ENCODE peak calls at places on chromosomes 7 and 10, in five cellular contexts. Q, S, B, X and O are unnamed samples.

GRCh38 chr10:79982486-79982800 is 33.5 kb upstream of the SFTPD start:
- DNase-seq in Q (no peak), B (no peak), X (no peak), S (no peak), O (no peak)

GRCh38 chr7:82319674-82320118 is 123.9 kb downstream of the CACNA2D1 start:
- DNase-seq in B (no peak), X (peak), S (peak), Q (no peak), O (peak)

GRCh38 chr7:151599401-151600227 is 79.9 kb upstream of the RHEB start:
- DNase-seq in S (peak), X (no peak), Q (no peak), B (no peak), O (no peak)

GRCh38 chr7:47536705-47537611 is 45.0 kb downstream of the TNS3 start:
- DNase-seq in X (no peak), S (peak), Q (no peak), B (no peak), O (no peak)

GRCh38 chr10:44419790-44420549 is 35.1 kb upstream of the CXCL12 start:
- DNase-seq in X (no peak), Q (no peak), S (no peak), B (no peak), O (no peak)

GRCh38 chr7:48083114-48083830 is 5.8 kb upstream of the UPP1 start:
- DNase-seq in X (no peak), S (no peak), B (no peak), Q (no peak), O (no peak)

GRCh38 chr7:84701524-84702306 is 485.1 kb downstream of the SEMA3D start:
- DNase-seq in B (no peak), Q (no peak), X (no peak), S (peak), O (no peak)

GRCh38 chr10:94274142-94274787 is 88.5 kb downstream of the NOC3L start:
- DNase-seq in X (no peak), Q (no peak), S (no peak), B (no peak), O (no peak)

GRCh38 chr7:8126768-8127167 is 135.2 kb downstream of the ICA1 start:
- DNase-seq in S (no peak), X (no peak), B (no peak), Q (no peak), O (no peak)

GRCh38 chr7:132536646-132537395 is 39.4 kb downstream of the PLXNA4 start:
- DNase-seq in Q (no peak), S (no peak), B (no peak), X (no peak), O (no peak)

GRCh38 chr10:72030762-72031543 is 57.4 kb downstream of the SPOCK2 start:
- DNase-seq in Q (no peak), X (no peak), S (peak), B (no peak), O (no peak)

GRCh38 chr7:97015787-97016391 is 8.7 kb downstream of the DLX5 start:
- DNase-seq in S (no peak), Q (no peak), X (no peak), B (no peak), O (no peak)

GRCh38 chr7:29955799-29956476 is 33.7 kb downstream of the SCRN1 start:
- DNase-seq in X (no peak), B (peak), Q (peak), S (no peak), O (no peak)

GRCh38 chr7:15168489-15168888 is 265.9 kb upstream of the DGKB start:
- DNase-seq in B (no peak), S (no peak), Q (no peak), X (no peak), O (no peak)

GRCh38 chr7:146185844-146186243 is 69.2 kb downstream of the CNTNAP2 start:
- DNase-seq in Q (no peak), X (no peak), S (no peak), B (no peak), O (no peak)

GRCh38 chr7:50166997-50167961 is 74.2 kb upstream of the ZPBP start:
- DNase-seq in X (no peak), Q (no peak), S (no peak), B (no peak), O (no peak)

GRCh38 chr7:81462672-81463071 is 307.2 kb downstream of the HGF start:
- DNase-seq in X (no peak), Q (no peak), B (no peak), S (no peak), O (no peak)

GRCh38 chr10:13586676-13587355 is at the start of gene PRPF18:
- DNase-seq in B (peak), Q (peak), S (peak), X (peak), O (peak)